ENCODE peak calls at places on chromosomes 12 and 14, in four cellular contexts. G is lower lobe of right lung, P is upper lobe of right lung, R is PC-3. K is an unnamed sample. For H3K27me3, the result is how much of the 10 kb centered on the place peaks cover.

GRCh38 chr14:95531473-95531872 is 3.4 kb upstream of the GLRX5 start:
- DNase-seq in R (peak), P (no peak), G (no peak), K (peak)

GRCh38 chr12:104964167-104964566 is 6.1 kb upstream of the SLC41A2 start:
- DNase-seq in P (no peak), R (no peak), G (no peak), K (no peak)

GRCh38 chr12:50242751-50243191 is 40.5 kb downstream of the LIMA1 start:
- DNase-seq in G (no peak), R (peak), P (no peak), K (no peak)

GRCh38 chr12:80553316-80553715 is 109.3 kb downstream of the PTPRQ start:
- DNase-seq in R (peak), G (no peak), P (no peak), K (peak)

GRCh38 chr12:114835031-114835430 is 151.1 kb upstream of the TBX3 start:
- DNase-seq in P (no peak), G (no peak), R (peak), K (peak)

GRCh38 chr14:95935228-95935822 is 58.7 kb downstream of the TUNAR start:
- DNase-seq in R (peak), P (no peak), G (no peak), K (peak)

GRCh38 chr14:96184737-96185136 is 19.9 kb upstream of the BDKRB2 start:
- DNase-seq in P (no peak), R (no peak), G (no peak), K (no peak)

GRCh38 chr14:22829661-22830328 is at the start of gene MRPL52:
- DNase-seq in G (peak), R (peak), P (peak), K (peak)

GRCh38 chr12:46303039-46303666 is 34.3 kb upstream of the SLC38A1 start:
- DNase-seq in G (no peak), R (peak), P (no peak), K (peak)

GRCh38 chr14:67239582-67239981 is 1.7 kb upstream of the PALS1 start:
- DNase-seq in G (no peak), P (no peak), R (no peak), K (no peak)

GRCh38 chr12:49345840-49346658 is 639 bp upstream of the DNAJC22 start:
- DNase-seq in R (no peak), P (peak), G (no peak), K (no peak)

GRCh38 chr14:65169351-65169750 is 67.0 kb upstream of the MAX start:
- DNase-seq in P (no peak), R (no peak), G (no peak), K (peak)

GRCh38 chr12:26831959-26832816 is 806 bp downstream of the ITPR2 start:
- DNase-seq in G (peak), R (peak), P (peak), K (peak)

GRCh38 chr12:20369164-20370000 is 1.0 kb downstream of the PDE3A start:
- DNase-seq in R (no peak), P (peak), G (peak), K (peak)

GRCh38 chr14:100988411-100988900 is 84.9 kb upstream of the RTL1 start:
- DNase-seq in P (no peak), R (peak), G (no peak), K (no peak)

GRCh38 chr14:88823968-88824313 is 510 bp upstream of the TTC8 start:
- DNase-seq in P (no peak), R (no peak), G (no peak), K (no peak)

GRCh38 chr12:55703976-55704761 is 3.5 kb downstream of the ITGA7 start:
- DNase-seq in G (no peak), R (no peak), P (no peak), K (no peak)

DNA sequence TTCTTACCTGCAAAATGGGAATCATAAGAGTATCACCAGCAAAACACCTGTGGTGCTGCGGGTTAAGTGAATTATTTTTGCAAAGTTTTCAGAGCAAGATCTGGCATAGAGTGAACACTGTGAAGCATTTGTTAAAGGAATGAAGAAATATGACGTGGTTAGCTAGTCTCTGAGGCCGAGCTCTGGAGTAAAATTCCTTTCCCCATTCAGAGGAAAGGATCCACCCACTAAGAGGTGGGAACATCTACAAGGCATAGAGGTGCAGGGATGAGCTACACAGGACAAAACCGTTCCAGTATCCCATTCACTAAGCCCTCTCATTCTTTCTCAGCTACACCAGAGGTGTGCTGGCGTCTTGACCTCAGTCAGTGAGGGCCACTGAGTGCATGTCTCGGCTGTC is 48.5 kb downstream of the JAG2 start:
- DNase-seq in G (no peak), R (no peak), P (no peak), K (no peak)
- H3K27me3 ChIP-seq in G (under half), R (under half), P (under half), K (under half)

DNA sequence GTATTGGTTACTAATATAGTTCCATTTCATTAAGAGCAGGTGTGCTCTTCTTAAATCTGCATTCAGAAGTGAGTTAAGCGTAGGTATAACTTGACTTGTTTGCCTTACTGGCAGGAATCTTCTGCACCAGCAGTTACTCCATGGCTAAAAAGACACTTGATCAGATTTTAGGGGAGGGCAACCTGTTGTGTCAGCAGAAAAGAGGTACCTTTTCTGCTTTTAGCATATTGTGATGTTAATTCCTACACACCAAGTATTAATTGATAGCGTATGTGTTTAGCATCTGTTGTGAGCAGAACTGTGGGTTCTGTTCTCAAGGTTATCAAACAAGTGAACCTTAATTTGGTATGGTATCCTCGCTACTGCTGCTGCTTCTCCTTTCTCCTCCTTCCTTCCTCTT is 38.3 kb downstream of the TTLL5 start:
- DNase-seq in P (no peak), R (no peak), G (no peak), K (no peak)
- H3K27ac ChIP-seq in P (no peak), R (no peak), G (no peak), K (no peak)

GRCh38 chr14:24483604-24484252 is 24.3 kb downstream of the CMA1 start:
- DNase-seq in R (peak), G (no peak), P (no peak), K (peak)

DNA sequence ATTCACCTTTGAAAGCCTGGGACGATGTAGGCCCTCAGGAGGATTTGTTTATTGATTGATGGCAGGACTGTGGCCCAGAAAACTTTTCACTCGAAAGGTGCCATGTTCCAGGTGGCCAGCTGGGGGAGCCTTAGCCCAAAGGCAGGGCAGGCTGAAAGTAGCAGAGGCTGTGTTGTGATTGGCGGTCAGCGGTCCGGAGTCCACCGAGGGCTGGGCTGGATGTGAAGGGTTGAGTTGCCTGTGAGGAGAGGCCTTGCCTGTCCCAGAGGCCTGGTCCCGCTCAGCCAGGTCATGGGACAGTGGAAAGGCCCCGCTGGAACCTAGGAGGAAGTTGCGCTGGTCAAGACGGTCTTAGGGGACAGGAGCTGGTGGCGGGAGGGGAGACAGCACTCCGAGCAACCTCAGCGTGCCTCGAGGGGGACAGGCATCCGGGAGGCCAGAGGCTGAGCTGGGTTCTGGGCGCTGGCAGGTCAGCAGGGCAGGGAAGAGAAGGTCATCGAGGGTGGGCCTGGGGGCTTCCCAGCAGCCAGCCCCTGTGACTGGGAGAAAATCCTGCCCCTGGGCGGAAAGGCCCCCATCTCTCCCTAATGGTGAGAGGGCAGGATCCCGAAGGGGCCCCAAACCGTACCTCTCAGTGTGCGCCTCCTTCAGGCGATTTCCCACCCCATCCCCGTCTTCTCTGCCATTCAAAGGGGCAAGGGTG is 26.3 kb downstream of the CMA1 start:
- DNase-seq in G (peak), P (peak), R (peak), K (peak)
- TF ChIP-seq CTCF in G (peak), P (peak), R (peak), K (peak)

GRCh38 chr12:57732726-57733593 is 5.6 kb downstream of the AGAP2 start:
- DNase-seq in P (no peak), R (no peak), G (no peak), K (no peak)
- H3K27me3 ChIP-seq in P (under half), R (under half), G (half or more), K (under half)